ENCODE peak calls at places on chromosomes 7 and 10, in five cellular contexts. One of them, this sample, is unnamed.

GRCh38 chr7:30863694-30864011 is 48.0 kb upstream of the AQP1 start:
- DNase-seq in NCI-H1436: no peak
- DNase-seq in GM12865: no peak
- DNase-seq in NCI-H1105: no peak
- DNase-seq in retinal pigment epithelial cell: no peak
- DNase-seq in this sample: no peak

GRCh38 chr10:126129026-126129425 is 232.7 kb downstream of the FANK1 start:
- DNase-seq in NCI-H1105: no peak
- DNase-seq in GM12865: no peak
- DNase-seq in NCI-H1436: no peak
- DNase-seq in retinal pigment epithelial cell: no peak
- DNase-seq in this sample: no peak

GRCh38 chr10:112126901-112127300 is 56.7 kb downstream of the GPAM start:
- DNase-seq in NCI-H1105: no peak
- DNase-seq in NCI-H1436: no peak
- DNase-seq in retinal pigment epithelial cell: no peak
- DNase-seq in GM12865: no peak
- DNase-seq in this sample: no peak

GRCh38 chr7:112086496-112087254 is 119.5 kb downstream of the DOCK4 start:
- DNase-seq in retinal pigment epithelial cell: no peak
- DNase-seq in NCI-H1105: no peak
- DNase-seq in GM12865: no peak
- DNase-seq in NCI-H1436: no peak
- DNase-seq in this sample: no peak

GRCh38 chr10:113415246-113415645 is 137.6 kb upstream of the HABP2 start:
- DNase-seq in NCI-H1436: no peak
- DNase-seq in GM12865: no peak
- DNase-seq in NCI-H1105: no peak
- DNase-seq in retinal pigment epithelial cell: no peak
- DNase-seq in this sample: no peak

GRCh38 chr10:78356291-78356915 is 322.7 kb downstream of the RPS24 start:
- DNase-seq in NCI-H1436: no peak
- DNase-seq in retinal pigment epithelial cell: no peak
- DNase-seq in NCI-H1105: no peak
- DNase-seq in GM12865: no peak
- DNase-seq in this sample: no peak

GRCh38 chr10:13668126-13668525 is 81.4 kb downstream of the PRPF18 start:
- DNase-seq in retinal pigment epithelial cell: no peak
- DNase-seq in NCI-H1436: no peak
- DNase-seq in NCI-H1105: no peak
- DNase-seq in GM12865: no peak
- DNase-seq in this sample: no peak

GRCh38 chr10:99682752-99683151 is 23.4 kb downstream of the ENTPD7 start:
- DNase-seq in NCI-H1436: no peak
- DNase-seq in retinal pigment epithelial cell: no peak
- DNase-seq in GM12865: peak
- DNase-seq in NCI-H1105: no peak
- DNase-seq in this sample: no peak

GRCh38 chr7:44693641-44694313 is 54.9 kb upstream of the ZMIZ2 start:
- DNase-seq in retinal pigment epithelial cell: no peak
- DNase-seq in NCI-H1105: no peak
- DNase-seq in NCI-H1436: no peak
- DNase-seq in GM12865: no peak
- DNase-seq in this sample: no peak

GRCh38 chr10:101224060-101224909 is 5.0 kb downstream of the LBX1 start:
- DNase-seq in retinal pigment epithelial cell: no peak
- DNase-seq in GM12865: no peak
- DNase-seq in NCI-H1436: no peak
- DNase-seq in NCI-H1105: no peak
- DNase-seq in this sample: no peak

GRCh38 chr7:114922652-114923402 is 933 bp downstream of the MDFIC start:
- DNase-seq in retinal pigment epithelial cell: no peak
- DNase-seq in NCI-H1105: peak
- DNase-seq in GM12865: peak
- DNase-seq in NCI-H1436: no peak
- DNase-seq in this sample: no peak

GRCh38 chr7:139745330-139746143 is 32.3 kb downstream of the HIPK2 start:
- DNase-seq in NCI-H1436: no peak
- DNase-seq in GM12865: no peak
- DNase-seq in retinal pigment epithelial cell: no peak
- DNase-seq in NCI-H1105: no peak
- DNase-seq in this sample: no peak

GRCh38 chr7:2195403-2196246 is 37.1 kb downstream of the MAD1L1 start:
- DNase-seq in NCI-H1436: no peak
- DNase-seq in GM12865: no peak
- DNase-seq in retinal pigment epithelial cell: no peak
- DNase-seq in NCI-H1105: peak
- DNase-seq in this sample: no peak

GRCh38 chr7:88789480-88790064 is 6.0 kb downstream of the TEX47 start:
- DNase-seq in retinal pigment epithelial cell: no peak
- DNase-seq in GM12865: peak
- DNase-seq in NCI-H1105: no peak
- DNase-seq in NCI-H1436: no peak
- DNase-seq in this sample: no peak

GRCh38 chr10:66258693-66259092 is 667.1 kb upstream of the LRRTM3 start:
- DNase-seq in NCI-H1436: no peak
- DNase-seq in retinal pigment epithelial cell: no peak
- DNase-seq in NCI-H1105: no peak
- DNase-seq in GM12865: no peak
- DNase-seq in this sample: no peak

GRCh38 chr7:149772821-149773425 is 465 bp downstream of the ZNF467 start:
- DNase-seq in NCI-H1436: no peak
- DNase-seq in GM12865: no peak
- DNase-seq in NCI-H1105: peak
- DNase-seq in retinal pigment epithelial cell: no peak
- DNase-seq in this sample: no peak

GRCh38 chr7:138388673-138389491 is 71.2 kb upstream of the TRIM24 start:
- DNase-seq in retinal pigment epithelial cell: peak
- DNase-seq in NCI-H1436: no peak
- DNase-seq in GM12865: no peak
- DNase-seq in NCI-H1105: no peak
- DNase-seq in this sample: no peak

GRCh38 chr7:105866124-105866801 is 10.1 kb downstream of the ATXN7L1 start:
- DNase-seq in retinal pigment epithelial cell: no peak
- DNase-seq in NCI-H1105: no peak
- DNase-seq in GM12865: no peak
- DNase-seq in NCI-H1436: no peak
- DNase-seq in this sample: no peak

GRCh38 chr7:22564511-22565045 is 64.6 kb upstream of the STEAP1B start:
- DNase-seq in retinal pigment epithelial cell: no peak
- DNase-seq in GM12865: no peak
- DNase-seq in NCI-H1436: no peak
- DNase-seq in NCI-H1105: no peak
- DNase-seq in this sample: no peak